ENCODE peak calls at places on chromosomes 5 and 9, in six cellular contexts. One of them, this sample, is unnamed.

GRCh38 chr5:56950626-56951130 is 1.2 kb downstream of the MIER3 start:
- DNase-seq in pancreas: peak; percentile 27
- DNase-seq in CD4-positive, alpha-beta memory T cell: peak; percentile 38
- DNase-seq in uterus: peak; percentile 77
- DNase-seq in effector memory CD4-positive, alpha-beta T cell: peak; percentile 27
- DNase-seq in fibroblast of lung: peak; percentile 66
- DNase-seq in this sample: peak; percentile 80

GRCh38 chr5:110865400-110866094 is 126.7 kb downstream of the SLC25A46 start:
- DNase-seq in pancreas: no peak
- DNase-seq in CD4-positive, alpha-beta memory T cell: no peak
- DNase-seq in uterus: no peak
- DNase-seq in effector memory CD4-positive, alpha-beta T cell: no peak
- DNase-seq in fibroblast of lung: peak; percentile 33
- DNase-seq in this sample: no peak

GRCh38 chr5:926416-927171 is 33.9 kb downstream of the TRIP13 start:
- DNase-seq in pancreas: peak; percentile 30
- DNase-seq in CD4-positive, alpha-beta memory T cell: no peak
- DNase-seq in uterus: peak; percentile 23
- DNase-seq in effector memory CD4-positive, alpha-beta T cell: no peak
- DNase-seq in fibroblast of lung: peak; percentile 29
- DNase-seq in this sample: no peak

GRCh38 chr5:873328-873727 is 19.3 kb downstream of the BRD9 start:
- DNase-seq in pancreas: no peak
- DNase-seq in CD4-positive, alpha-beta memory T cell: no peak
- DNase-seq in uterus: no peak
- DNase-seq in effector memory CD4-positive, alpha-beta T cell: no peak
- DNase-seq in fibroblast of lung: no peak
- DNase-seq in this sample: no peak

GRCh38 chr5:105168806-105169205 is 1606.2 kb upstream of the NUDT12 start:
- DNase-seq in pancreas: no peak
- DNase-seq in CD4-positive, alpha-beta memory T cell: no peak
- DNase-seq in uterus: no peak
- DNase-seq in effector memory CD4-positive, alpha-beta T cell: no peak
- DNase-seq in fibroblast of lung: peak; percentile 1
- DNase-seq in this sample: no peak

GRCh38 chr9:84839538-84839937 is 170.0 kb downstream of the NTRK2 start:
- DNase-seq in pancreas: no peak
- DNase-seq in CD4-positive, alpha-beta memory T cell: no peak
- DNase-seq in uterus: no peak
- DNase-seq in effector memory CD4-positive, alpha-beta T cell: no peak
- DNase-seq in fibroblast of lung: peak; percentile 81
- DNase-seq in this sample: no peak

GRCh38 chr9:132808645-132809044 is 69.4 kb downstream of the AK8 start:
- DNase-seq in pancreas: no peak
- DNase-seq in CD4-positive, alpha-beta memory T cell: no peak
- DNase-seq in uterus: no peak
- DNase-seq in effector memory CD4-positive, alpha-beta T cell: no peak
- DNase-seq in fibroblast of lung: no peak
- DNase-seq in this sample: no peak

GRCh38 chr5:150759334-150759583 is 442 bp upstream of the DCTN4 start:
- DNase-seq in pancreas: no peak
- DNase-seq in CD4-positive, alpha-beta memory T cell: no peak
- DNase-seq in uterus: no peak
- DNase-seq in effector memory CD4-positive, alpha-beta T cell: no peak
- DNase-seq in fibroblast of lung: no peak
- DNase-seq in this sample: no peak

GRCh38 chr5:142013734-142014495 is 1.1 kb upstream of the GNPDA1 start:
- DNase-seq in pancreas: peak; percentile 8
- DNase-seq in CD4-positive, alpha-beta memory T cell: no peak
- DNase-seq in uterus: peak; percentile 32
- DNase-seq in effector memory CD4-positive, alpha-beta T cell: no peak
- DNase-seq in fibroblast of lung: peak; percentile 54
- DNase-seq in this sample: peak; percentile 27

GRCh38 chr9:70451765-70452164 is 37.3 kb upstream of the KLF9 start:
- DNase-seq in pancreas: no peak
- DNase-seq in CD4-positive, alpha-beta memory T cell: no peak
- DNase-seq in uterus: no peak
- DNase-seq in effector memory CD4-positive, alpha-beta T cell: no peak
- DNase-seq in fibroblast of lung: no peak
- DNase-seq in this sample: no peak

GRCh38 chr5:31887556-31887955 is 248.6 kb downstream of the PDZD2 start:
- DNase-seq in pancreas: no peak
- DNase-seq in CD4-positive, alpha-beta memory T cell: no peak
- DNase-seq in uterus: no peak
- DNase-seq in effector memory CD4-positive, alpha-beta T cell: no peak
- DNase-seq in fibroblast of lung: no peak
- DNase-seq in this sample: no peak

GRCh38 chr9:35645736-35646582 is 4.8 kb downstream of the SIT1 start:
- DNase-seq in pancreas: peak; percentile 50
- DNase-seq in CD4-positive, alpha-beta memory T cell: no peak
- DNase-seq in uterus: peak; percentile 57
- DNase-seq in effector memory CD4-positive, alpha-beta T cell: no peak
- DNase-seq in fibroblast of lung: no peak
- DNase-seq in this sample: no peak

GRCh38 chr5:135426102-135427082 is 20.8 kb downstream of the DCANP1 start:
- DNase-seq in pancreas: no peak
- DNase-seq in CD4-positive, alpha-beta memory T cell: peak; percentile 19
- DNase-seq in uterus: no peak
- DNase-seq in effector memory CD4-positive, alpha-beta T cell: no peak
- DNase-seq in fibroblast of lung: peak; percentile 41
- DNase-seq in this sample: no peak

GRCh38 chr5:39578887-39579497 is 154.2 kb upstream of the DAB2 start:
- DNase-seq in pancreas: no peak
- DNase-seq in CD4-positive, alpha-beta memory T cell: peak; percentile 16
- DNase-seq in uterus: no peak
- DNase-seq in effector memory CD4-positive, alpha-beta T cell: no peak
- DNase-seq in fibroblast of lung: peak; percentile 17
- DNase-seq in this sample: no peak

GRCh38 chr5:1923341-1923740 is 40.6 kb upstream of the IRX4 start:
- DNase-seq in pancreas: no peak
- DNase-seq in CD4-positive, alpha-beta memory T cell: no peak
- DNase-seq in uterus: no peak
- DNase-seq in effector memory CD4-positive, alpha-beta T cell: no peak
- DNase-seq in fibroblast of lung: no peak
- DNase-seq in this sample: no peak

GRCh38 chr5:124583469-124584350 is 162.7 kb downstream of the ZNF608 start:
- DNase-seq in pancreas: no peak
- DNase-seq in CD4-positive, alpha-beta memory T cell: peak; percentile 19
- DNase-seq in uterus: no peak
- DNase-seq in effector memory CD4-positive, alpha-beta T cell: no peak
- DNase-seq in fibroblast of lung: peak; percentile 92
- DNase-seq in this sample: no peak

GRCh38 chr5:88825782-88826110 is 57.2 kb downstream of the MEF2C start:
- DNase-seq in pancreas: no peak
- DNase-seq in CD4-positive, alpha-beta memory T cell: no peak
- DNase-seq in uterus: no peak
- DNase-seq in effector memory CD4-positive, alpha-beta T cell: no peak
- DNase-seq in fibroblast of lung: no peak
- DNase-seq in this sample: no peak

GRCh38 chr5:150513375-150514309 is 5.7 kb downstream of the NDST1 start:
- DNase-seq in pancreas: no peak
- DNase-seq in CD4-positive, alpha-beta memory T cell: no peak
- DNase-seq in uterus: no peak
- DNase-seq in effector memory CD4-positive, alpha-beta T cell: no peak
- DNase-seq in fibroblast of lung: peak; percentile 50
- DNase-seq in this sample: no peak

GRCh38 chr5:134143964-134144941 is 29.8 kb downstream of the TCF7 start:
- DNase-seq in pancreas: no peak
- DNase-seq in CD4-positive, alpha-beta memory T cell: no peak
- DNase-seq in uterus: no peak
- DNase-seq in effector memory CD4-positive, alpha-beta T cell: no peak
- DNase-seq in fibroblast of lung: no peak
- DNase-seq in this sample: no peak

GRCh38 chr5:177474094-177474493 is 660 bp upstream of the DBN1 start:
- DNase-seq in pancreas: no peak
- DNase-seq in CD4-positive, alpha-beta memory T cell: no peak
- DNase-seq in uterus: peak; percentile 25
- DNase-seq in effector memory CD4-positive, alpha-beta T cell: no peak
- DNase-seq in fibroblast of lung: peak; percentile 50
- DNase-seq in this sample: no peak

GRCh38 chr5:180049357-180049673 is 22.2 kb downstream of the RNF130 start:
- DNase-seq in pancreas: no peak
- DNase-seq in CD4-positive, alpha-beta memory T cell: no peak
- DNase-seq in uterus: no peak
- DNase-seq in effector memory CD4-positive, alpha-beta T cell: no peak
- DNase-seq in fibroblast of lung: no peak
- DNase-seq in this sample: no peak

GRCh38 chr9:114034663-114035062 is 43.4 kb downstream of the AMBP start:
- DNase-seq in pancreas: no peak
- DNase-seq in CD4-positive, alpha-beta memory T cell: no peak
- DNase-seq in uterus: no peak
- DNase-seq in effector memory CD4-positive, alpha-beta T cell: no peak
- DNase-seq in fibroblast of lung: no peak
- DNase-seq in this sample: no peak

GRCh38 chr9:21432640-21433425 is 7.4 kb upstream of the IFNA1 start:
- DNase-seq in pancreas: no peak
- DNase-seq in CD4-positive, alpha-beta memory T cell: no peak
- DNase-seq in uterus: no peak
- DNase-seq in effector memory CD4-positive, alpha-beta T cell: no peak
- DNase-seq in fibroblast of lung: no peak
- DNase-seq in this sample: no peak

GRCh38 chr5:151320481-151320880 is 16.9 kb upstream of the SLC36A3 start:
- DNase-seq in pancreas: no peak
- DNase-seq in CD4-positive, alpha-beta memory T cell: no peak
- DNase-seq in uterus: no peak
- DNase-seq in effector memory CD4-positive, alpha-beta T cell: no peak
- DNase-seq in fibroblast of lung: no peak
- DNase-seq in this sample: no peak

GRCh38 chr9:133074111-133074651 is 12.4 kb downstream of the CEL start:
- DNase-seq in pancreas: peak; percentile 62
- DNase-seq in CD4-positive, alpha-beta memory T cell: no peak
- DNase-seq in uterus: no peak
- DNase-seq in effector memory CD4-positive, alpha-beta T cell: no peak
- DNase-seq in fibroblast of lung: peak; percentile 45
- DNase-seq in this sample: no peak

GRCh38 chr9:95107976-95108375 is 209.5 kb downstream of the FANCC start:
- DNase-seq in pancreas: no peak
- DNase-seq in CD4-positive, alpha-beta memory T cell: no peak
- DNase-seq in uterus: no peak
- DNase-seq in effector memory CD4-positive, alpha-beta T cell: no peak
- DNase-seq in fibroblast of lung: no peak
- DNase-seq in this sample: no peak

GRCh38 chr9:134217431-134218210 is 53.3 kb upstream of the RNU6ATAC start:
- DNase-seq in pancreas: no peak
- DNase-seq in CD4-positive, alpha-beta memory T cell: no peak
- DNase-seq in uterus: no peak
- DNase-seq in effector memory CD4-positive, alpha-beta T cell: no peak
- DNase-seq in fibroblast of lung: no peak
- DNase-seq in this sample: no peak

GRCh38 chr9:127216210-127216887 is 48.2 kb upstream of the GARNL3 start:
- DNase-seq in pancreas: no peak
- DNase-seq in CD4-positive, alpha-beta memory T cell: no peak
- DNase-seq in uterus: no peak
- DNase-seq in effector memory CD4-positive, alpha-beta T cell: no peak
- DNase-seq in fibroblast of lung: no peak
- DNase-seq in this sample: no peak

DNA sequence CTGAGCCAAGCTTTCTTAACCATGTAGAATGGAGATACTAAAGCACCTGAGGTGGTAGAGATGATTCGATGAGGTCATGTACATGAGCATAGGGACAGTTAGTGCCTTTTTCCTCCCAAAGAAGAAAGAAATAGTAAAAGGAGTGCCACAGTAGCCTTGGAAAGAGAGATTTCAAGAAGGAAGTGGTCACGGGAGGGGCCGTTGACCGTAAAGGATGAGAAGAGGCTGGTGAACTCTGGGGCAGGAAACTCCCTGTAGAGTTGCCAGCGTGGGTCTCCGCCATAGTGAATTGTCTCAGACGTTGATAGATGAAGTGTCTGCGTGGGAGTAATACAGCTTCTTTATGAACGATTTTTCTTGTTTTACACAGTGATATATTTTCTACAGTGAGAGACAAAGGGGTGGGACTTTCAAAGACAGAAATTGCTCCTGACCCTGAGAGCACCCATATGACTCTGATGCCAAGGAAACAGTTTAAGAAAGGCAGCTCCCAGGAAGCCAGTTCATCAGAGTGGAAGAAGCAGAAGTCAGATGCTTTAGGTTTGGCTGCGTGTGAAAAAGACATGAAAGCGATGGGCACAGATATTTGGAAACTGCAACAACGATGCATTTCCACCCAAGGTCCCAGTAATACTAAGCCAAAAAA is 41.3 kb downstream of the UGCG start:
- DNase-seq in pancreas: no peak
- DNase-seq in CD4-positive, alpha-beta memory T cell: peak; percentile 56
- DNase-seq in uterus: peak; percentile 32
- DNase-seq in effector memory CD4-positive, alpha-beta T cell: peak; percentile 26
- DNase-seq in fibroblast of lung: peak; percentile 85
- DNase-seq in this sample: peak; percentile 28
- H3K4me3 ChIP-seq in pancreas: no peak overlapping the region
- H3K4me3 ChIP-seq in CD4-positive, alpha-beta memory T cell: no peak overlapping the region
- H3K4me3 ChIP-seq in uterus: no peak overlapping the region
- H3K4me3 ChIP-seq in effector memory CD4-positive, alpha-beta T cell: peak overlapping the region; percentile 12
- H3K4me3 ChIP-seq in fibroblast of lung: no peak overlapping the region
- H3K4me3 ChIP-seq in this sample: no peak overlapping the region

DNA sequence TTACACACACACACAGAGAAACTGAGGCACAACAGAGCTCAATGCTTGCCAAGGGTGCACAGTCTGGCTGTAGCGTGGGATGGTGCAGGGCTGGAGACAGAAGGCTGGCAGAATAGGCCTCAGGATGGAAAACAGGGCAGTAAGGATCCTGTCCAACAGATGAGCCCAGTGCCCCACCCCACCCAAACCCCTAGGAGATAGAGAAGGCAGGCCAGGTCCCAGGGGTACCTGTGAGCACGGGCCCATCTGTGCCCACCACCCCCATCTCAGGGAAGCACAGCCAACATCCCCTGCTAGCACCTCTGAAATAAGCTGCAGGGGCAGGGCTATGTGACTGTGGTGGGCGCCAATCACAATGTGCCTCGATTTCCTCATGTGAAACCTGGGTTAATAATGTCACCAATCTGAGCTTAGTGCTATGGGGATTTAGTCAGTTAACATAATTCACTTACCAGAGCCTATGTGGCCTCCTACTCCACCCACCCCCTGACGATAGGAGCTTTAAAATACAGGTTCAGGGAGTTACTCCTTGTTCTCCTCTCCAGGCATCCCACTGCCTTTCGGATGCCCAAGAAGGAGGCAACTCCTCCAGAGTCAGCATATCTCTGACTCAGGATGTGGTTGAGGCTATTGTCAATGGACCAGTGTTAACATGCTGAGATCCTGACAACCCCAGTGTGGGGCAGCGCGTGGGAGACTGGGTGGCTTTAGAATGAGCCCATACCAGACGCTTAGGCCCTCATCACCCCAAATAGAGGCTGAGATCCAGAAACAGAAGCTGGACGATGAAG is 27.6 kb downstream of the BICD2 start:
- DNase-seq in pancreas: no peak
- DNase-seq in CD4-positive, alpha-beta memory T cell: no peak
- DNase-seq in uterus: no peak
- DNase-seq in effector memory CD4-positive, alpha-beta T cell: no peak
- DNase-seq in fibroblast of lung: peak; percentile 65
- DNase-seq in this sample: no peak
- H3K4me1 ChIP-seq in pancreas: peaks cover 11% of the 10 kb centered on the region
- H3K4me1 ChIP-seq in CD4-positive, alpha-beta memory T cell: peaks cover 62% of the 10 kb centered on the region
- H3K4me1 ChIP-seq in uterus: peaks cover 4% of the 10 kb centered on the region
- H3K4me1 ChIP-seq in effector memory CD4-positive, alpha-beta T cell: peaks cover 8% of the 10 kb centered on the region
- H3K4me1 ChIP-seq in fibroblast of lung: peaks cover 2% of the 10 kb centered on the region
- H3K4me1 ChIP-seq in this sample: peaks cover 27% of the 10 kb centered on the region

GRCh38 chr5:107564896-107565295 is 105.8 kb downstream of the EFNA5 start:
- DNase-seq in pancreas: no peak
- DNase-seq in CD4-positive, alpha-beta memory T cell: no peak
- DNase-seq in uterus: no peak
- DNase-seq in effector memory CD4-positive, alpha-beta T cell: no peak
- DNase-seq in fibroblast of lung: peak; percentile 84
- DNase-seq in this sample: no peak
- H3K27me3 ChIP-seq in pancreas: no peaks in the 10 kb centered on the region
- H3K27me3 ChIP-seq in CD4-positive, alpha-beta memory T cell: no peaks in the 10 kb centered on the region
- H3K27me3 ChIP-seq in uterus: no peaks in the 10 kb centered on the region
- H3K27me3 ChIP-seq in effector memory CD4-positive, alpha-beta T cell: no peaks in the 10 kb centered on the region
- H3K27me3 ChIP-seq in fibroblast of lung: no peaks in the 10 kb centered on the region
- H3K27me3 ChIP-seq in this sample: no peaks in the 10 kb centered on the region

GRCh38 chr5:169804861-169805260 is 167.8 kb downstream of the DOCK2 start:
- DNase-seq in pancreas: no peak
- DNase-seq in CD4-positive, alpha-beta memory T cell: no peak
- DNase-seq in uterus: no peak
- DNase-seq in effector memory CD4-positive, alpha-beta T cell: no peak
- DNase-seq in fibroblast of lung: peak; percentile 65
- DNase-seq in this sample: no peak
- H3K4me3 ChIP-seq in pancreas: no peak overlapping the region
- H3K4me3 ChIP-seq in CD4-positive, alpha-beta memory T cell: no peak overlapping the region
- H3K4me3 ChIP-seq in uterus: no peak overlapping the region
- H3K4me3 ChIP-seq in effector memory CD4-positive, alpha-beta T cell: no peak overlapping the region
- H3K4me3 ChIP-seq in fibroblast of lung: no peak overlapping the region
- H3K4me3 ChIP-seq in this sample: no peak overlapping the region